ENCODE peak calls at places on chromosomes 11 and 22, in seven cellular contexts. H, O, P, N, W, L and B are unnamed samples.

GRCh38 chr11:7512525-7513209 is 1.1 kb upstream of the PPFIBP2 start:
- DNase-seq in L (peak; percentile 84), H (peak; percentile 85), W (peak; percentile 87), O (peak; percentile 74), P (peak; percentile 83), N (no peak), B (no peak)

GRCh38 chr11:86999859-87000753 is 37.6 kb upstream of the TMEM135 start:
- DNase-seq in N (peak; percentile 81), H (no peak), W (no peak), L (no peak), O (peak; percentile 58), P (no peak), B (peak; percentile 98)

GRCh38 chr11:9176550-9176949 is 85.2 kb upstream of the SCUBE2 start:
- DNase-seq in H (no peak), P (no peak), W (no peak), O (no peak), L (no peak), N (no peak), B (no peak)

GRCh38 chr22:20430641-20431519 is 6.7 kb downstream of the SCARF2 start:
- DNase-seq in W (peak; percentile 88), L (no peak), H (peak; percentile 80), N (peak; percentile 63), O (no peak), P (peak; percentile 36), B (no peak)

GRCh38 chr11:95764267-95764898 is 25.2 kb downstream of the FAM76B start:
- DNase-seq in N (peak; percentile 76), H (no peak), L (no peak), W (no peak), O (peak; percentile 77), P (no peak), B (no peak)

GRCh38 chr11:119338318-119338890 is 2.3 kb downstream of the C1QTNF5 start:
- DNase-seq in N (peak; percentile 91), W (no peak), L (peak; percentile 78), P (peak; percentile 65), H (peak; percentile 78), O (peak; percentile 85), B (no peak)

GRCh38 chr11:11752688-11753087 is 89.1 kb upstream of the USP47 start:
- DNase-seq in O (no peak), L (no peak), P (no peak), H (no peak), W (no peak), N (no peak), B (no peak)

GRCh38 chr11:78635814-78636506 is 61.3 kb upstream of the NARS2 start:
- DNase-seq in N (no peak), O (no peak), P (no peak), W (no peak), H (no peak), L (no peak), B (no peak)

GRCh38 chr11:118092907-118093571 is 6.3 kb upstream of the SMIM35 start:
- DNase-seq in O (no peak), W (no peak), N (no peak), P (no peak), L (no peak), H (no peak), B (peak; percentile 68)

GRCh38 chr22:43007519-43008102 is 7.3 kb downstream of the PACSIN2 start:
- DNase-seq in P (no peak), O (peak; percentile 68), W (no peak), N (no peak), L (no peak), H (peak; percentile 80), B (peak; percentile 80)

GRCh38 chr11:124460459-124460858 is 15.0 kb upstream of the OR8B8 start:
- DNase-seq in N (no peak), O (no peak), P (no peak), H (no peak), W (no peak), L (no peak), B (no peak)

GRCh38 chr11:75145196-75145971 is 5.5 kb upstream of the SLCO2B1 start:
- DNase-seq in H (no peak), N (no peak), L (no peak), O (no peak), P (no peak), W (no peak), B (peak; percentile 34)

GRCh38 chr11:60924906-60925684 is 835 bp downstream of the TMEM132A start:
- DNase-seq in L (no peak), N (no peak), P (no peak), H (no peak), W (no peak), O (no peak), B (no peak)

GRCh38 chr11:104609297-104609696 is 289.0 kb downstream of the CASP12 start:
- DNase-seq in O (peak; percentile 85), H (no peak), P (no peak), W (no peak), N (peak; percentile 75), L (peak; percentile 23), B (peak; percentile 75)

GRCh38 chr11:67652965-67653845 is 2.7 kb upstream of the ACY3 start:
- DNase-seq in P (no peak), H (peak; percentile 11), N (no peak), L (no peak), W (peak; percentile 19), O (no peak), B (no peak)

GRCh38 chr11:76596652-76597051 is 73.9 kb downstream of the LRRC32 start:
- DNase-seq in P (no peak), L (no peak), O (no peak), W (no peak), H (no peak), N (no peak), B (no peak)

GRCh38 chr11:14148653-14149273 is 186.2 kb downstream of the SPON1 start:
- DNase-seq in N (peak; percentile 72), H (no peak), O (peak; percentile 57), L (no peak), P (no peak), W (no peak), B (no peak)

GRCh38 chr11:116731097-116731761 is 41.6 kb downstream of the BUD13 start:
- DNase-seq in N (peak; percentile 13), W (no peak), H (peak; percentile 49), O (peak; percentile 18), P (no peak), L (no peak), B (peak; percentile 58)

GRCh38 chr11:110565344-110565684 is 135.6 kb downstream of the FDX1 start:
- DNase-seq in O (peak; percentile 63), W (peak; percentile 54), N (no peak), P (no peak), H (no peak), L (no peak), B (peak; percentile 93)

GRCh38 chr11:86931965-86932332 is 23.2 kb downstream of the FZD4 start:
- DNase-seq in H (no peak), N (peak; percentile 99), W (no peak), L (no peak), O (peak; percentile 42), P (no peak), B (no peak)

GRCh38 chr11:43573233-43573632 is 107.3 kb upstream of the HSD17B12 start:
- DNase-seq in P (no peak), W (no peak), O (peak; percentile 34), H (no peak), L (no peak), N (peak; percentile 43), B (no peak)

GRCh38 chr11:579830-580601 is 3.7 kb downstream of the PHRF1 start:
- DNase-seq in H (no peak), L (no peak), N (no peak), P (no peak), W (peak; percentile 61), O (no peak), B (no peak)

GRCh38 chr22:47600791-47601400 is 838.4 kb downstream of the TBC1D22A start:
- DNase-seq in H (peak; percentile 26), N (no peak), O (no peak), P (no peak), L (no peak), W (no peak), B (no peak)
- H3K4me1 ChIP-seq in H (no peaks in the 10 kb centered on the region), N (no peaks in the 10 kb centered on the region), O (no peaks in the 10 kb centered on the region), P (no peaks in the 10 kb centered on the region), L (no peaks in the 10 kb centered on the region), W (no peaks in the 10 kb centered on the region), B (peaks cover 9% of the 10 kb centered on the region)

GRCh38 chr11:114399903-114400221 is 449 bp downstream of the C11orf71 start:
- DNase-seq in O (peak; percentile 74), H (peak; percentile 87), L (no peak), P (no peak), N (no peak), W (peak; percentile 91), B (no peak)

GRCh38 chr11:114400974-114401223 is 433 bp downstream of the RBM7 start:
- DNase-seq in H (no peak), O (no peak), W (no peak), P (no peak), N (no peak), L (no peak), B (no peak)

GRCh38 chr11:114399490-114399889 is 821 bp downstream of the C11orf71 start:
- DNase-seq in W (no peak), H (no peak), O (no peak), P (no peak), N (peak; percentile 37), L (no peak), B (peak; percentile 15)

GRCh38 chr11:114398303-114398920 is 1.9 kb downstream of the C11orf71 start:
- DNase-seq in H (no peak), L (no peak), W (no peak), N (peak; percentile 62), O (no peak), P (no peak), B (no peak)

GRCh38 chr11:114400222-114400973 is at the start of the genes C11orf71 and RBM7:
- DNase-seq in O (peak; percentile 99), W (peak; percentile 99), L (peak; percentile 99), P (peak; percentile 98), H (peak; percentile 99), N (peak; percentile 100), B (peak; percentile 100)
- TF ChIP-seq CTCF in O (no peak), W (no peak), L (no peak), P (no peak), H (no peak), N (peak; percentile 17), B (peak; percentile 33)

GRCh38 chr22:46585340-46586122 is 34.7 kb upstream of the GRAMD4 start:
- DNase-seq in P (no peak), N (no peak), L (no peak), H (no peak), O (no peak), W (peak; percentile 31), B (no peak)
- H3K4me1 ChIP-seq in P (peaks cover 96% of the 10 kb centered on the region), N (no peaks in the 10 kb centered on the region), L (peaks cover 55% of the 10 kb centered on the region), H (peaks cover 52% of the 10 kb centered on the region), O (peaks cover 55% of the 10 kb centered on the region), W (peaks cover 55% of the 10 kb centered on the region), B (peaks cover 4% of the 10 kb centered on the region)

GRCh38 chr22:31882971-31883370 is 61.4 kb upstream of the YWHAH start:
- DNase-seq in O (no peak), P (no peak), W (no peak), L (no peak), H (no peak), N (no peak), B (no peak)

GRCh38 chr22:31881867-31882266 is 62.5 kb upstream of the YWHAH start:
- DNase-seq in L (no peak), W (no peak), N (no peak), H (no peak), P (no peak), O (no peak), B (no peak)

GRCh38 chr22:31879585-31879984 is 64.8 kb upstream of the YWHAH start:
- DNase-seq in O (no peak), L (no peak), P (no peak), W (no peak), H (no peak), N (no peak), B (no peak)

GRCh38 chr22:31883989-31884388 is 60.3 kb upstream of the YWHAH start:
- DNase-seq in P (no peak), N (no peak), H (no peak), W (no peak), O (no peak), L (no peak), B (no peak)

GRCh38 chr22:31881198-31881597 is 63.1 kb upstream of the YWHAH start:
- DNase-seq in W (no peak), O (no peak), H (no peak), P (no peak), L (no peak), N (no peak), B (no peak)
- TF ChIP-seq CTCF in W (no peak), O (no peak), H (no peak), P (no peak), L (no peak), N (no peak), B (no peak)